ENCODE peak calls at places on chromosomes 4 and X, in seven cellular contexts. X is aorta; P is substantia nigra; A is fibroblast of lung; Y is foreskin keratinocyte; I is endodermal cell; S is CD8-positive, alpha-beta T cell. W is an unnamed sample.

GRCh38 chr4:169802871-169803270 is 45.1 kb upstream of the HPF1 start:
- DNase-seq in S (no peak), A (no peak), Y (no peak), P (no peak), X (no peak), I (no peak), W (no peak)

GRCh38 chr4:109649872-109650271 is 53.4 kb downstream of the CASP6 start:
- DNase-seq in S (no peak), P (no peak), X (no peak), A (no peak), I (no peak), Y (no peak), W (no peak)

GRCh38 chr4:5995901-5996623 is 22.2 kb downstream of the C4orf50 start:
- DNase-seq in X (no peak), P (no peak), A (no peak), Y (no peak), I (peak; percentile 42), S (no peak), W (no peak)

GRCh38 chr4:56463711-56464110 is 3.7 kb upstream of the SRP72 start:
- DNase-seq in P (no peak), A (no peak), X (no peak), S (no peak), I (no peak), Y (no peak), W (no peak)

GRCh38 chrX:76420237-76420636 is 7.3 kb upstream of the MAGEE1 start:
- DNase-seq in I (no peak), P (no peak), X (no peak), A (no peak), Y (no peak), S (no peak), W (no peak)

GRCh38 chrX:17022205-17022604 is 75.7 kb downstream of the REPS2 start:
- DNase-seq in A (peak; percentile 78), Y (no peak), S (no peak), I (no peak), X (no peak), P (no peak), W (no peak)

GRCh38 chr4:84401669-84402068 is 97.4 kb downstream of the NKX6-1 start:
- DNase-seq in X (no peak), I (no peak), Y (no peak), P (no peak), A (no peak), S (no peak), W (no peak)

GRCh38 chrX:29870608-29871007 is 344.8 kb upstream of the MAGEB2 start:
- DNase-seq in P (no peak), Y (no peak), I (no peak), S (no peak), X (no peak), A (no peak), W (no peak)

GRCh38 chr4:61828960-61829359 is 628.8 kb downstream of the ADGRL3 start:
- DNase-seq in X (no peak), S (no peak), A (no peak), P (no peak), Y (no peak), I (no peak), W (no peak)

DNA sequence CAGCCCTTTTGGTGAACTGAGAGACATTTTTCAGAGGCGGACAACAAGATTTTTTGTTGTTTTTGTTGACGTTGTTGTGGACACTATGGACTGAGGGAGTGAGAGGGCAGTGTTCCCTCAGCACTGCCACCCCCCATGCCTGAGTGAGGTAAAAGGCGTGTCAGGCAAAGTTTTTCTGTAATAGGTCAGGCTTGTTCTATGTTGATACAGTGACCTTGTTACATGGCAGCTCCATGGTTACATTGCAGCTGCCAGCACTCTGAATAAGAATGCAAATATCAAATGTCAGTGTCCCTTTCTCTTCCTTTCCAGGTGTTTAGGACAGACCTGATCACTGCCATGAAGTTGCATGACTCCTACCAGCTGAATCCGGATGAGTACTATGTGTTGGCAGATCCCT is 36.6 kb downstream of the JADE1 start:
- DNase-seq in X (no peak), P (no peak), S (no peak), A (no peak), I (peak; percentile 16), Y (no peak), W (no peak)
- H3K27ac ChIP-seq in X (no peak overlapping the region), P (no peak overlapping the region), S (no peak overlapping the region), A (no peak overlapping the region), I (no peak overlapping the region), Y (no peak overlapping the region), W (no peak overlapping the region)

GRCh38 chrX:150933945-150934350 is 35.5 kb upstream of the CD99L2 start:
- DNase-seq in A (peak; percentile 5), X (no peak), I (no peak), P (no peak), S (no peak), Y (no peak), W (no peak)
- H3K27ac ChIP-seq in A (no peak overlapping the region), X (no peak overlapping the region), I (peak overlapping the region; percentile 69), P (no peak overlapping the region), S (no peak overlapping the region), Y (no peak overlapping the region), W (peak overlapping the region; percentile 33)

DNA sequence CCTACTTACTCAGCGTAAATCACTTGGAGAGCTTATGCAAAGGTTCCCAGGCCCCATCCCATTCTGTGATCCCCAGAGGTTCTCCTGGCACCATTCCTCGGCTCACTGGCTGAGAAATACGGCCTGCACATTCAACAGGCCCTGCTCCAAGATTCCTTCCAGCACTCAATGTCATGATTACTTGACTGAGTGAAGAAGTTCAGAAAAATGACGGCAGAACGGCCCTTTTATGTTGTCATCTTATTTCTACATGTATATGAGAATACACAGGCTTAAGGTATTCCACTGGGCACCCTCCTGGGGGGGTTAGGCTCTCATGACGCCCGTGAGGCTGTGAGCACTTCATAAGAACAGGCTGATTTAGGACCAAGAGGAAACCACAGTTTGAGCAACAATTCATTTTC is 190.6 kb downstream of the NSUN7 start:
- DNase-seq in Y (no peak), A (peak; percentile 72), S (no peak), P (no peak), I (no peak), X (peak; percentile 73), W (no peak)
- H3K27ac ChIP-seq in Y (no peak overlapping the region), A (no peak overlapping the region), S (no peak overlapping the region), P (no peak overlapping the region), I (no peak overlapping the region), X (peak overlapping the region; percentile 84), W (no peak overlapping the region)

GRCh38 chr4:153243464-153243863 is 39.2 kb downstream of the TRIM2 start:
- DNase-seq in S (no peak), A (no peak), X (no peak), I (no peak), P (no peak), Y (no peak), W (no peak)

GRCh38 chr4:153242848-153243324 is 38.6 kb downstream of the TRIM2 start:
- DNase-seq in Y (no peak), X (no peak), P (no peak), A (no peak), S (no peak), I (no peak), W (no peak)

GRCh38 chr4:153241970-153242847 is 38.0 kb downstream of the TRIM2 start:
- DNase-seq in X (no peak), S (no peak), A (peak; percentile 41), I (peak; percentile 69), P (no peak), Y (no peak), W (no peak)

GRCh38 chr4:153239409-153239808 is 35.2 kb downstream of the TRIM2 start:
- DNase-seq in P (no peak), Y (no peak), I (no peak), S (no peak), A (no peak), X (no peak), W (no peak)

DNA sequence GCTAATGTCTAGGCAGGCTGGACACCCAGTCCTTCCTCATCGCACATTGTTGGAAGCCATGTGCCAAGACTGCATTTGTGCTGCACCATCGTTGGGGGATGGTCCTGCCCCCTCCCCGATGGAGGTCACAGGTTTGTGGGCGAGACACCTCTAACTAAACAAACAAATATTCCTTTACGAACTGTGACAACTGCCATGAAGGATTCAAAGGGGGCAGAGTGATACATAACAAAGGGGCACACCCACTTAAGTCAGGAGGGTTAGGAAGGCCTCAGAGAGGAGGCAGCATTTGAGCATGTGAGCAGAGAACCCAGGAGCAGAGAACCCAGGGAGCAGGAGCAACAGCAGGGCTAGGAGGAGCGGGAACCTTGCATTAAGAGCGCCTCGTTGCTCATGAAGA is 37.1 kb downstream of the TRIM2 start:
- DNase-seq in P (no peak), I (no peak), S (no peak), X (no peak), A (no peak), Y (no peak), W (no peak)
- H3K27ac ChIP-seq in P (no peak overlapping the region), I (peak overlapping the region; percentile 69), S (no peak overlapping the region), X (no peak overlapping the region), A (no peak overlapping the region), Y (no peak overlapping the region), W (no peak overlapping the region)

DNA sequence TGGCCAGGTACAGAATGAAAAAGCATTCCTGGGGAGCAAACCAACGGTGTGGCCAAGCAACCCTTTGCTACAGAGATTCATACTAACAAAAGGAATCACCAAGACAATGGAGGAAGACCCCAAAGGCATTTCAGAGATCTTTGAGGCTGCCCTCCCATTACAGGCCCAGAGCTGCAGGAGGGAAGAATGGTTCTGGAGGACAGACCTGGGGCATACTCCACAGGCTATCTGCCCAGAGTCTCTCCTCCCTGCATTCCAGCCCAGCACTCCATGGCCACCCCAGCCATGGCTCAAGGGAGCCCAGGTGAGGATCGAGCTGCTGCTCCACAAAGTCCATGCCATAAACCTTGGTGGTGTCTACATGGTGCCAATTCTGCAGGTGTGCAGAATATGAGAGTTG is 81.9 kb downstream of the ATP11C start:
- DNase-seq in Y (no peak), X (no peak), P (no peak), S (no peak), A (no peak), I (no peak), W (no peak)
- H3K27ac ChIP-seq in Y (no peak overlapping the region), X (no peak overlapping the region), P (no peak overlapping the region), S (no peak overlapping the region), A (no peak overlapping the region), I (no peak overlapping the region), W (no peak overlapping the region)

GRCh38 chr4:4888695-4889094 is 29.2 kb downstream of the MSX1 start:
- DNase-seq in P (no peak), X (no peak), A (no peak), Y (no peak), I (peak; percentile 56), S (no peak), W (no peak)
- H3K27ac ChIP-seq in P (no peak overlapping the region), X (no peak overlapping the region), A (no peak overlapping the region), Y (no peak overlapping the region), I (no peak overlapping the region), S (no peak overlapping the region), W (no peak overlapping the region)

GRCh38 chr4:77169496-77169895 is 12.5 kb downstream of the CCNG2 start:
- DNase-seq in S (no peak), I (no peak), Y (no peak), X (no peak), P (no peak), A (peak; percentile 29), W (no peak)
- H3K27ac ChIP-seq in S (no peak overlapping the region), I (no peak overlapping the region), Y (no peak overlapping the region), X (no peak overlapping the region), P (no peak overlapping the region), A (no peak overlapping the region), W (peak overlapping the region; percentile 90)

W was measured in epithelial cell of prostate.